ENCODE peak calls at places on chromosomes 12 and 14, in four cellular contexts. One of them, this sample, is unnamed.

GRCh38 chr12:104529130-104529874 is 72.6 kb downstream of the CHST11 start:
- DNase-seq in activated T-cell treated with anti-CD3 and anti-CD28 coated beads for 24 hours: no peak
- DNase-seq in cardiac fibroblast: no peak
- DNase-seq in LoVo: no peak
- DNase-seq in this sample: no peak

GRCh38 chr14:33555710-33556350 is 395.0 kb downstream of the EGLN3 start:
- DNase-seq in activated T-cell treated with anti-CD3 and anti-CD28 coated beads for 24 hours: no peak
- DNase-seq in cardiac fibroblast: peak
- DNase-seq in LoVo: no peak
- DNase-seq in this sample: no peak

GRCh38 chr14:54098536-54098935 is 141.9 kb upstream of the BMP4 start:
- DNase-seq in activated T-cell treated with anti-CD3 and anti-CD28 coated beads for 24 hours: no peak
- DNase-seq in cardiac fibroblast: no peak
- DNase-seq in LoVo: peak
- DNase-seq in this sample: peak

GRCh38 chr12:119381471-119382235 is 47.1 kb downstream of the CCDC60 start:
- DNase-seq in activated T-cell treated with anti-CD3 and anti-CD28 coated beads for 24 hours: no peak
- DNase-seq in cardiac fibroblast: no peak
- DNase-seq in LoVo: no peak
- DNase-seq in this sample: no peak

GRCh38 chr14:104341532-104342434 is 203.4 kb downstream of the KIF26A start:
- DNase-seq in activated T-cell treated with anti-CD3 and anti-CD28 coated beads for 24 hours: peak
- DNase-seq in cardiac fibroblast: peak
- DNase-seq in LoVo: peak
- DNase-seq in this sample: no peak

GRCh38 chr12:55619352-55620138 is 17.1 kb upstream of the OR10P1 start:
- DNase-seq in activated T-cell treated with anti-CD3 and anti-CD28 coated beads for 24 hours: peak
- DNase-seq in cardiac fibroblast: peak
- DNase-seq in LoVo: peak
- DNase-seq in this sample: peak

GRCh38 chr12:2057041-2057792 is 4.4 kb downstream of the CACNA1C start:
- DNase-seq in activated T-cell treated with anti-CD3 and anti-CD28 coated beads for 24 hours: peak
- DNase-seq in cardiac fibroblast: peak
- DNase-seq in LoVo: peak
- DNase-seq in this sample: peak

GRCh38 chr14:20996521-20996920 is 2.6 kb upstream of the SLC39A2 start:
- DNase-seq in activated T-cell treated with anti-CD3 and anti-CD28 coated beads for 24 hours: no peak
- DNase-seq in cardiac fibroblast: no peak
- DNase-seq in LoVo: no peak
- DNase-seq in this sample: no peak

GRCh38 chr12:55724226-55724939 is 4.2 kb downstream of the RDH5 start:
- DNase-seq in activated T-cell treated with anti-CD3 and anti-CD28 coated beads for 24 hours: peak
- DNase-seq in cardiac fibroblast: peak
- DNase-seq in LoVo: no peak
- DNase-seq in this sample: peak

GRCh38 chr14:103108749-103109207 is 14.3 kb downstream of the EXOC3L4 start:
- DNase-seq in activated T-cell treated with anti-CD3 and anti-CD28 coated beads for 24 hours: no peak
- DNase-seq in cardiac fibroblast: peak
- DNase-seq in LoVo: no peak
- DNase-seq in this sample: no peak

GRCh38 chr14:102684276-102684663 is 91.8 kb downstream of the RCOR1 start:
- DNase-seq in activated T-cell treated with anti-CD3 and anti-CD28 coated beads for 24 hours: no peak
- DNase-seq in cardiac fibroblast: no peak
- DNase-seq in LoVo: no peak
- DNase-seq in this sample: no peak

GRCh38 chr12:41486718-41487117 is 298.6 kb downstream of the PDZRN4 start:
- DNase-seq in activated T-cell treated with anti-CD3 and anti-CD28 coated beads for 24 hours: no peak
- DNase-seq in cardiac fibroblast: peak
- DNase-seq in LoVo: no peak
- DNase-seq in this sample: no peak

GRCh38 chr12:77924703-77925102 is 94.0 kb downstream of the NAV3 start:
- DNase-seq in activated T-cell treated with anti-CD3 and anti-CD28 coated beads for 24 hours: no peak
- DNase-seq in cardiac fibroblast: peak
- DNase-seq in LoVo: no peak
- DNase-seq in this sample: peak

GRCh38 chr12:122813310-122813713 is 21.9 kb upstream of the HIP1R start:
- DNase-seq in activated T-cell treated with anti-CD3 and anti-CD28 coated beads for 24 hours: no peak
- DNase-seq in cardiac fibroblast: no peak
- DNase-seq in LoVo: no peak
- DNase-seq in this sample: no peak

GRCh38 chr14:30983858-30984257 is 41.6 kb upstream of the AP4S1 start:
- DNase-seq in activated T-cell treated with anti-CD3 and anti-CD28 coated beads for 24 hours: no peak
- DNase-seq in cardiac fibroblast: no peak
- DNase-seq in LoVo: no peak
- DNase-seq in this sample: no peak

GRCh38 chr14:28542040-28542439 is 224.5 kb upstream of the FOXG1 start:
- DNase-seq in activated T-cell treated with anti-CD3 and anti-CD28 coated beads for 24 hours: no peak
- DNase-seq in cardiac fibroblast: peak
- DNase-seq in LoVo: no peak
- DNase-seq in this sample: peak

GRCh38 chr12:32671930-32672785 is 6.9 kb upstream of the DNM1L start:
- DNase-seq in activated T-cell treated with anti-CD3 and anti-CD28 coated beads for 24 hours: no peak
- DNase-seq in cardiac fibroblast: peak
- DNase-seq in LoVo: peak
- DNase-seq in this sample: peak

GRCh38 chr12:110639336-110640178 is 25.6 kb downstream of the TCTN1 start:
- DNase-seq in activated T-cell treated with anti-CD3 and anti-CD28 coated beads for 24 hours: no peak
- DNase-seq in cardiac fibroblast: peak
- DNase-seq in LoVo: no peak
- DNase-seq in this sample: peak

GRCh38 chr14:68630611-68631013 is 162.3 kb downstream of the ZFP36L1 start:
- DNase-seq in activated T-cell treated with anti-CD3 and anti-CD28 coated beads for 24 hours: no peak
- DNase-seq in cardiac fibroblast: no peak
- DNase-seq in LoVo: no peak
- DNase-seq in this sample: no peak

GRCh38 chr14:34489324-34489723 is 27.3 kb upstream of the SPTSSA start:
- DNase-seq in activated T-cell treated with anti-CD3 and anti-CD28 coated beads for 24 hours: no peak
- DNase-seq in cardiac fibroblast: no peak
- DNase-seq in LoVo: no peak
- DNase-seq in this sample: peak

GRCh38 chr12:69471667-69472385 is 1.6 kb downstream of the FRS2 start:
- DNase-seq in activated T-cell treated with anti-CD3 and anti-CD28 coated beads for 24 hours: no peak
- DNase-seq in cardiac fibroblast: no peak
- DNase-seq in LoVo: no peak
- DNase-seq in this sample: no peak

GRCh38 chr14:61409782-61410181 is 88.4 kb downstream of the PRKCH start:
- DNase-seq in activated T-cell treated with anti-CD3 and anti-CD28 coated beads for 24 hours: no peak
- DNase-seq in cardiac fibroblast: no peak
- DNase-seq in LoVo: no peak
- DNase-seq in this sample: no peak

GRCh38 chr12:129605666-129606065 is 298.2 kb downstream of the TMEM132D start:
- DNase-seq in activated T-cell treated with anti-CD3 and anti-CD28 coated beads for 24 hours: no peak
- DNase-seq in cardiac fibroblast: peak
- DNase-seq in LoVo: no peak
- DNase-seq in this sample: no peak

This sample was measured in foreskin fibroblast.